ENCODE peak calls at places on chromosome 21, in ten cellular contexts. R, T, H, G, W, X, E, I, O and Q are unnamed samples. For H3K4me1 and H3K27me3, the result is how much of the 10 kb centered on the place peaks cover.

GRCh38 chr21:46543306-46543705 is 61.6 kb downstream of the S100B start:
- DNase-seq in R (no peak), T (no peak), H (no peak), G (no peak), W (no peak), X (no peak), E (no peak), I (no peak), O (no peak), Q (no peak)

GRCh38 chr21:19541612-19542011 is 1138.0 kb upstream of the TMPRSS15 start:
- DNase-seq in R (no peak), T (no peak), H (no peak), G (no peak), W (no peak), X (no peak), E (no peak), I (no peak), O (no peak), Q (no peak)

GRCh38 chr21:25254491-25255174 is 352.6 kb downstream of the MRPL39 start:
- DNase-seq in R (no peak), T (peak), H (no peak), G (no peak), W (no peak), X (no peak), E (no peak), I (no peak), O (no peak), Q (no peak)

GRCh38 chr21:35179990-35180557 is 131.0 kb upstream of the RUNX1 start:
- DNase-seq in R (no peak), T (no peak), H (no peak), G (no peak), W (peak), X (no peak), E (no peak), I (no peak), O (no peak), Q (no peak)

GRCh38 chr21:35503646-35504045 is 454.5 kb upstream of the RUNX1 start:
- DNase-seq in R (peak), T (peak), H (no peak), G (no peak), W (peak), X (no peak), E (no peak), I (peak), O (no peak), Q (no peak)

GRCh38 chr21:34930971-34931370 is 118.1 kb downstream of the RUNX1 start:
- DNase-seq in R (no peak), T (no peak), H (no peak), G (no peak), W (peak), X (no peak), E (no peak), I (no peak), O (no peak), Q (no peak)

GRCh38 chr21:45596704-45597318 is 46.7 kb upstream of the PCBP3 start:
- DNase-seq in R (peak), T (peak), H (peak), G (peak), W (peak), X (peak), E (peak), I (peak), O (peak), Q (peak)

GRCh38 chr21:35217504-35218060 is 168.5 kb upstream of the RUNX1 start:
- DNase-seq in R (no peak), T (peak), H (no peak), G (no peak), W (peak), X (no peak), E (no peak), I (no peak), O (no peak), Q (peak)

GRCh38 chr21:45853703-45854342 is 127.7 kb upstream of the COL6A1 start:
- DNase-seq in R (no peak), T (no peak), H (no peak), G (no peak), W (no peak), X (no peak), E (no peak), I (no peak), O (no peak), Q (peak)

GRCh38 chr21:23452384-23453083 is 2154.7 kb downstream of the MRPL39 start:
- DNase-seq in R (peak), T (peak), H (peak), G (peak), W (no peak), X (no peak), E (no peak), I (no peak), O (no peak), Q (no peak)

GRCh38 chr21:26949830-26950229 is 17.1 kb downstream of the ADAMTS5 start:
- DNase-seq in R (no peak), T (no peak), H (no peak), G (no peak), W (no peak), X (no peak), E (no peak), I (no peak), O (no peak), Q (no peak)

GRCh38 chr21:46124083-46124925 is 26.4 kb downstream of the COL6A2 start:
- DNase-seq in R (peak), T (no peak), H (peak), G (no peak), W (no peak), X (no peak), E (peak), I (peak), O (peak), Q (no peak)

GRCh38 chr21:25039461-25040380 is 567.6 kb downstream of the MRPL39 start:
- DNase-seq in R (no peak), T (peak), H (no peak), G (peak), W (peak), X (no peak), E (no peak), I (no peak), O (no peak), Q (no peak)

GRCh38 chr21:39867198-39867650 is at the start of gene PCP4:
- DNase-seq in R (peak), T (peak), H (no peak), G (peak), W (no peak), X (no peak), E (no peak), I (peak), O (peak), Q (no peak)

GRCh38 chr21:35063428-35064172 is 14.5 kb upstream of the RUNX1 start:
- DNase-seq in R (no peak), T (no peak), H (no peak), G (no peak), W (no peak), X (no peak), E (no peak), I (no peak), O (no peak), Q (no peak)

GRCh38 chr21:34887729-34888568 is 161.2 kb downstream of the RUNX1 start:
- DNase-seq in R (peak), T (peak), H (peak), G (peak), W (peak), X (peak), E (peak), I (peak), O (peak), Q (peak)

GRCh38 chr21:35086357-35086756 is 37.3 kb upstream of the RUNX1 start:
- DNase-seq in R (no peak), T (peak), H (no peak), G (no peak), W (peak), X (no peak), E (no peak), I (no peak), O (no peak), Q (no peak)

GRCh38 chr21:32021319-32022027 is 148.7 kb downstream of the HUNK start:
- DNase-seq in R (no peak), T (no peak), H (no peak), G (no peak), W (no peak), X (peak), E (peak), I (peak), O (no peak), Q (no peak)

GRCh38 chr21:35357041-35357780 is 308.1 kb upstream of the RUNX1 start:
- DNase-seq in R (no peak), T (no peak), H (no peak), G (no peak), W (no peak), X (no peak), E (no peak), I (no peak), O (no peak), Q (no peak)

GRCh38 chr21:14620152-14620551 is 74.0 kb upstream of the SAMSN1 start:
- DNase-seq in R (no peak), T (no peak), H (no peak), G (no peak), W (no peak), X (no peak), E (no peak), I (no peak), O (no peak), Q (no peak)

GRCh38 chr21:14916676-14917141 is 148.1 kb downstream of the NRIP1 start:
- DNase-seq in R (no peak), T (peak), H (no peak), G (peak), W (peak), X (no peak), E (no peak), I (no peak), O (no peak), Q (no peak)

GRCh38 chr21:14632359-14632758 is 86.2 kb upstream of the SAMSN1 start:
- DNase-seq in R (no peak), T (no peak), H (no peak), G (no peak), W (no peak), X (no peak), E (no peak), I (no peak), O (no peak), Q (no peak)

GRCh38 chr21:35010450-35010849 is 38.7 kb downstream of the RUNX1 start:
- DNase-seq in R (no peak), T (no peak), H (no peak), G (no peak), W (no peak), X (no peak), E (no peak), I (no peak), O (no peak), Q (no peak)

GRCh38 chr21:29053656-29054055 is 19.8 kb downstream of the CCT8 start:
- DNase-seq in R (no peak), T (no peak), H (no peak), G (no peak), W (peak), X (no peak), E (no peak), I (no peak), O (no peak), Q (no peak)

GRCh38 chr21:15051652-15052554 is 12.9 kb downstream of the NRIP1 start:
- DNase-seq in R (no peak), T (peak), H (no peak), G (peak), W (peak), X (no peak), E (no peak), I (no peak), O (no peak), Q (no peak)

GRCh38 chr21:45893166-45894106 is 88.1 kb upstream of the COL6A1 start:
- DNase-seq in R (peak), T (no peak), H (no peak), G (no peak), W (no peak), X (no peak), E (no peak), I (peak), O (no peak), Q (peak)

GRCh38 chr21:35244514-35244913 is 195.4 kb upstream of the RUNX1 start:
- DNase-seq in R (peak), T (no peak), H (no peak), G (no peak), W (peak), X (no peak), E (no peak), I (no peak), O (no peak), Q (no peak)

GRCh38 chr21:45551316-45551715 is 9.1 kb upstream of the SLC19A1 start:
- DNase-seq in R (peak), T (no peak), H (peak), G (no peak), W (peak), X (peak), E (no peak), I (no peak), O (no peak), Q (no peak)

GRCh38 chr21:15638856-15639549 is 90.8 kb upstream of the USP25 start:
- DNase-seq in R (no peak), T (peak), H (peak), G (peak), W (no peak), X (no peak), E (no peak), I (no peak), O (no peak), Q (peak)

GRCh38 chr21:25911730-25912401 is 177.1 kb downstream of the GABPA start:
- DNase-seq in R (peak), T (no peak), H (no peak), G (no peak), W (no peak), X (peak), E (no peak), I (peak), O (no peak), Q (no peak)

GRCh38 chr21:45583831-45584509 is 41.7 kb upstream of the SLC19A1 start:
- DNase-seq in R (no peak), T (no peak), H (peak), G (no peak), W (no peak), X (no peak), E (no peak), I (no peak), O (no peak), Q (no peak)

GRCh38 chr21:28229811-28230210 is 762.9 kb downstream of the LTN1 start:
- DNase-seq in R (no peak), T (no peak), H (no peak), G (no peak), W (peak), X (no peak), E (no peak), I (no peak), O (no peak), Q (no peak)

GRCh38 chr21:34874689-34875513 is 174.2 kb downstream of the RUNX1 start:
- DNase-seq in R (no peak), T (no peak), H (no peak), G (no peak), W (no peak), X (no peak), E (no peak), I (no peak), O (no peak), Q (no peak)

GRCh38 chr21:45867671-45868081 is 113.9 kb upstream of the COL6A1 start:
- DNase-seq in R (no peak), T (no peak), H (no peak), G (no peak), W (no peak), X (no peak), E (peak), I (no peak), O (no peak), Q (no peak)

GRCh38 chr21:23740463-23740862 is 1866.8 kb downstream of the MRPL39 start:
- DNase-seq in R (no peak), T (peak), H (no peak), G (no peak), W (no peak), X (no peak), E (no peak), I (no peak), O (no peak), Q (no peak)

GRCh38 chr21:38756746-38757145 is 49.0 kb upstream of the ETS2 start:
- DNase-seq in R (no peak), T (no peak), H (no peak), G (peak), W (peak), X (no peak), E (no peak), I (no peak), O (no peak), Q (no peak)
- H3K4me1 ChIP-seq in R (under half), T (under half), H (under half), G (under half), W (under half), X (under half), E (half or more), I (under half), O (under half), Q (under half)

DNA sequence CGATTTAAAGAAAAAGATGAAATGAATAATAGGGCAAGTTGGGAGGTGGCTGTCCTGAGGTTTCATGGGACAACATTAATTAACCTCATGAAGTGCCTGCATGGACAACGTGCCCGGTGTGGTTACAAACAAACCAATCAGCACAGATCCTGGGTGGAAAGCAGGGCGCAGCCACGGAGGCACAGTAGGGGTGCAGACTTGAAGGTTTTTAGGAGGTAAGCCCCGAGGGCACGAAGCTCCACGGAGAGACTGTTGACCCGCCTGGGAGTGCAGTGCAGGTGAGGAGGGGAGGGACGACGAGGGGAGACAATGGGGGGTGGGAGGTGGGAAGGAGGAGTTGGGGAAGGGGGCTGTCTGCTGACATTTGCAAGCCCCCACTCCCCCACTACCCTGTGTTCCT is 2.3 kb upstream of the RIPK4 start:
- DNase-seq in R (no peak), T (no peak), H (peak), G (no peak), W (no peak), X (no peak), E (no peak), I (no peak), O (no peak), Q (no peak)
- H3K27me3 ChIP-seq in R (half or more), T (under half), H (half or more), G (half or more), W (half or more), X (half or more), E (under half), I (half or more), O (under half), Q (under half)

DNA sequence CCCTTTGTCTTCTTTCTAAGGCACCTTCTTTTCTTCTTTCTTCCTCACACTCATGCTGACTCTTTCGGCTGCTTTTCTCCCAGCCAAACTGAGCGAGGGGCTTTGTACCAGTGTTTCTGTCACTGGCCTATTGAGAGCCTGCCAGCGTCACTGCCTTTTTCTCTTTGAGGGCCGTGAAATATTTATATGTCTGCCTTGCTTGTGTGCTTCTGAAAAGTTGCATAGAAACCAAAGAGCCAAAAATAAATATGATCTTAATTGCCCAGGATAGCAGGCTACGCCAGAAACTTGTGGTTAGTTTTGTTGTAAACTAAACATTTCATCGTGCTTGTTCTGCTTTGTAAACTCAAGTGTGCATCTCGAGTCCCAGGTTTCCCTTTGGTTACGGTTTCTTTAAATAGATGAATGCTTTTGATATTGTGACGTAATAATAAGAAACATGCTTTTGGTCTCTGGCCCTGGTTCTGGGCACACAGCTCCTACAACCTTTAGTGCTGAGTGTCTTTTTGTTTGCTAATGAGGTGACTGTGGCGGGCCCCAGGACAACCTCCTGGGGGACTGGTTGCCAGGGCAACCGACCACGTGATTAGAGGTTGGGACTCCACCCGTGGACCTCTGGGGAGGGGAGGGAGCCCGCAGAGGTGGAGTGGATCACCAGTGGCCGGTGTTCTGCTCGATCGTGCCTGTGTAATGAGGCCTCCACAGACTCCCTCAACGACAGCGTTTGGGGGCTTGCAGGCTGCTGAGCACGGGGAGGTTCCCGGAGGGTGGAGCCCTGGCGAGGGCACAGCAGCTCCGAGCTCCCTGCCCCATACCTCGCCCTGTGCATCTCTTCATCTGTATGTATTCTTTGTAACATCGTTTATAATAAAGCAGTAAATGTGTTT is 10.9 kb downstream of the SLC37A1 start:
- DNase-seq in R (no peak), T (peak), H (peak), G (peak), W (peak), X (peak), E (peak), I (peak), O (peak), Q (no peak)
- H3K27ac ChIP-seq in R (peak), T (no peak), H (peak), G (no peak), W (no peak), X (peak), E (peak), I (peak), O (peak), Q (no peak)

GRCh38 chr21:18461743-18462142 is 58.2 kb upstream of the TMPRSS15 start:
- DNase-seq in R (no peak), T (no peak), H (no peak), G (no peak), W (no peak), X (no peak), E (no peak), I (no peak), O (no peak), Q (no peak)

GRCh38 chr21:18460979-18461378 is 57.4 kb upstream of the TMPRSS15 start:
- DNase-seq in R (no peak), T (no peak), H (no peak), G (no peak), W (no peak), X (no peak), E (no peak), I (no peak), O (no peak), Q (no peak)
- H3K4me1 ChIP-seq in R (under half), T (under half), H (under half), G (under half), W (under half), X (under half), E (under half), I (under half), O (under half), Q (under half)

GRCh38 chr21:36700961-36701911 is 2.3 kb downstream of the SIM2 start:
- DNase-seq in R (no peak), T (peak), H (peak), G (peak), W (no peak), X (no peak), E (no peak), I (no peak), O (no peak), Q (no peak)
- H3K27me3 ChIP-seq in R (half or more), T (half or more), H (half or more), G (half or more), W (half or more), X (half or more), E (under half), I (half or more), O (under half), Q (under half)

GRCh38 chr21:33825419-33825818 is 90.2 kb downstream of the ATP5PO start:
- DNase-seq in R (no peak), T (no peak), H (no peak), G (no peak), W (no peak), X (no peak), E (no peak), I (no peak), O (no peak), Q (no peak)

GRCh38 chr21:33824156-33824941 is 91.3 kb downstream of the ATP5PO start:
- DNase-seq in R (no peak), T (no peak), H (no peak), G (no peak), W (no peak), X (no peak), E (no peak), I (no peak), O (no peak), Q (no peak)

GRCh38 chr21:33828577-33828976 is 87.0 kb downstream of the ATP5PO start:
- DNase-seq in R (no peak), T (no peak), H (no peak), G (no peak), W (no peak), X (no peak), E (no peak), I (no peak), O (no peak), Q (no peak)

GRCh38 chr21:33828083-33828482 is 87.5 kb downstream of the ATP5PO start:
- DNase-seq in R (no peak), T (no peak), H (no peak), G (no peak), W (no peak), X (no peak), E (no peak), I (peak), O (no peak), Q (no peak)

DNA sequence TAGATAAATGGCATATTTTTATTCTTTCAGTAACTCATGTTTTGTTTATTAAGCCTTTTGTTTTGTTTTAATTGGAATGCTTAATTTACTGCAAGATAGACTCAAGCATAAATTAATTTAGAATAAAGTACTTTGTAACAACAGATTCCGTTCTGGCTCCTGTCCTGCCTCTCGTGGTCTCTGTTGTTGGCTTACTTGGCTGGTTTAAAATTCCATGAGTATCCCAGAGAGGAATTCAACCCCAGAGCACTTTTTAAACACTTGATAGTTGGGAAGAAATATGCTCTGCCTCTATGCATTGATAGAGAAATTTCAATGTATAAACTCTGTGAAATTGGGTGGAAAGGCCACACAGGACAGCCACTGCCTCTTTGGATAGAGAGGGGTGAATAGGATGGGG is 89.7 kb downstream of the ATP5PO start:
- DNase-seq in R (no peak), T (no peak), H (no peak), G (no peak), W (peak), X (no peak), E (no peak), I (no peak), O (no peak), Q (no peak)
- H3K27ac ChIP-seq in R (no peak), T (no peak), H (no peak), G (no peak), W (peak), X (peak), E (peak), I (peak), O (peak), Q (no peak)